ENCODE peak calls at places on chromosomes 4 and X, in eight cellular contexts. I is hepatic stellate cell; M is activated T-cell treated with anti-CD3 and anti-CD28 coated beads, Interleukin-2, amount 50 U/mL, for 48 hours; F is WTC11; O is non-pigmented ciliary epithelial cell; Q is GM04504; E is H54; R is A549. Y is an unnamed sample.

GRCh38 chrX:8868070-8868795 is 67.0 kb upstream of the FAM9A start:
- DNase-seq in I (no peak), M (no peak), F (no peak), O (no peak), Q (no peak), E (no peak), R (peak; percentile 29), Y (peak; percentile 74)

GRCh38 chr4:172726001-172726423 is 442.6 kb upstream of the GALNT7 start:
- DNase-seq in I (no peak), M (no peak), F (no peak), O (no peak), Q (no peak), E (no peak), R (peak; percentile 13), Y (no peak)

GRCh38 chr4:189773909-189774308 is 166.8 kb upstream of the FRG1 start:
- DNase-seq in I (no peak), M (no peak), F (no peak), O (no peak), Q (no peak), E (no peak), R (no peak), Y (no peak)

GRCh38 chrX:123324628-123325027 is 140.6 kb downstream of the GRIA3 start:
- DNase-seq in I (no peak), M (no peak), F (no peak), O (no peak), Q (no peak), E (no peak), R (no peak), Y (peak; percentile 29)

GRCh38 chrX:95885074-95885473 is 799.6 kb upstream of the DIAPH2 start:
- DNase-seq in I (no peak), M (no peak), F (no peak), O (no peak), Q (no peak), E (no peak), R (no peak), Y (no peak)

GRCh38 chrX:106415276-106415895 is 196.4 kb upstream of the RADX start:
- DNase-seq in I (peak; percentile 12), M (no peak), F (peak; percentile 10), O (no peak), Q (no peak), E (no peak), R (no peak), Y (no peak)

GRCh38 chr4:89598602-89599001 is 238.4 kb downstream of the SNCA start:
- DNase-seq in I (no peak), M (no peak), F (no peak), O (no peak), Q (no peak), E (no peak), R (peak; percentile 1), Y (no peak)

GRCh38 chr4:169385356-169385755 is 114.6 kb upstream of the SH3RF1 start:
- DNase-seq in I (peak; percentile 31), M (no peak), F (no peak), O (no peak), Q (no peak), E (no peak), R (no peak), Y (no peak)

GRCh38 chr4:40305329-40306193 is 29.6 kb upstream of the CHRNA9 start:
- DNase-seq in I (no peak), M (peak; percentile 74), F (no peak), O (no peak), Q (no peak), E (no peak), R (no peak), Y (no peak)

GRCh38 chr4:2790583-2791517 is 2.0 kb upstream of the SH3BP2 start:
- DNase-seq in I (no peak), M (peak; percentile 28), F (peak; percentile 13), O (no peak), Q (no peak), E (no peak), R (no peak), Y (no peak)

GRCh38 chr4:146134761-146135160 is 40.8 kb upstream of the LSM6 start:
- DNase-seq in I (no peak), M (no peak), F (no peak), O (no peak), Q (no peak), E (no peak), R (no peak), Y (no peak)

GRCh38 chrX:11724122-11725017 is 33.7 kb upstream of the MSL3 start:
- DNase-seq in I (peak; percentile 22), M (no peak), F (no peak), O (no peak), Q (peak; percentile 9), E (no peak), R (peak; percentile 18), Y (no peak)

GRCh38 chr4:104493071-104493831 is 1.4 kb downstream of the CXXC4 start:
- DNase-seq in I (no peak), M (no peak), F (no peak), O (no peak), Q (no peak), E (no peak), R (no peak), Y (no peak)

GRCh38 chrX:68084765-68085164 is 348.5 kb downstream of the OPHN1 start:
- DNase-seq in I (no peak), M (no peak), F (no peak), O (no peak), Q (peak; percentile 43), E (no peak), R (no peak), Y (no peak)

GRCh38 chr4:69517674-69518073 is 22.0 kb upstream of the UGT2B4 start:
- DNase-seq in I (no peak), M (no peak), F (no peak), O (no peak), Q (no peak), E (no peak), R (no peak), Y (no peak)

GRCh38 chr4:148986951-148987350 is 544.7 kb upstream of the NR3C2 start:
- DNase-seq in I (no peak), M (no peak), F (no peak), O (no peak), Q (no peak), E (no peak), R (no peak), Y (no peak)

GRCh38 chrX:149871433-149871832 is 9.6 kb upstream of the MAGEA8 start:
- DNase-seq in I (no peak), M (no peak), F (no peak), O (no peak), Q (no peak), E (no peak), R (no peak), Y (no peak)

GRCh38 chr4:80465238-80465637 is 129.7 kb downstream of the CFAP299 start:
- DNase-seq in I (no peak), M (no peak), F (no peak), O (no peak), Q (no peak), E (no peak), R (no peak), Y (no peak)

GRCh38 chrX:83101961-83102360 is 406.1 kb upstream of the POU3F4 start:
- DNase-seq in I (no peak), M (no peak), F (no peak), O (no peak), Q (no peak), E (no peak), R (no peak), Y (no peak)

GRCh38 chr4:186201535-186202230 is 10.3 kb downstream of the CYP4V2 start:
- DNase-seq in I (peak; percentile 67), M (peak; percentile 58), F (peak; percentile 53), O (no peak), Q (no peak), E (no peak), R (peak; percentile 64), Y (no peak)

GRCh38 chrX:21662761-21663160 is 4.6 kb upstream of the KLHL34 start:
- DNase-seq in I (no peak), M (no peak), F (no peak), O (no peak), Q (no peak), E (no peak), R (no peak), Y (no peak)

GRCh38 chr4:86329431-86329830 is 30.4 kb downstream of the MAPK10 start:
- DNase-seq in I (no peak), M (no peak), F (no peak), O (no peak), Q (no peak), E (no peak), R (no peak), Y (no peak)

GRCh38 chrX:12919051-12919450 is 12.6 kb downstream of the TLR8 start:
- DNase-seq in I (no peak), M (no peak), F (no peak), O (no peak), Q (no peak), E (no peak), R (no peak), Y (no peak)

GRCh38 chr4:103934178-103934789 is 214.5 kb upstream of the TACR3 start:
- DNase-seq in I (peak; percentile 8), M (no peak), F (no peak), O (no peak), Q (peak; percentile 6), E (no peak), R (no peak), Y (peak; percentile 22)

GRCh38 chrX:119676949-119677653 is 15.9 kb downstream of the SEPTIN6 start:
- DNase-seq in I (no peak), M (no peak), F (no peak), O (no peak), Q (no peak), E (no peak), R (no peak), Y (no peak)

GRCh38 chr4:81180916-81181315 is 34.1 kb downstream of the PRKG2 start:
- DNase-seq in I (no peak), M (no peak), F (no peak), O (no peak), Q (no peak), E (no peak), R (no peak), Y (no peak)

Y was measured in HS-5.